ENCODE peak calls at places on chromosomes 6 and 20, in five cellular contexts. E, H, C, V and B are unnamed samples. For H3K9me3, the result is how much of the 10 kb centered on the place peaks cover.

GRCh38 chr6:146770965-146771735 is 172.4 kb downstream of the ADGB start:
- DNase-seq in C (peak), V (peak), E (peak), H (no peak), B (peak)

GRCh38 chr6:19715166-19715558 is 122.0 kb upstream of the ID4 start:
- DNase-seq in E (no peak), V (no peak), H (peak), C (no peak), B (no peak)

GRCh38 chr20:64223526-64224067 is 32.0 kb upstream of the PCMTD2 start:
- DNase-seq in E (peak), V (peak), H (peak), C (no peak), B (no peak)

GRCh38 chr6:34143884-34144580 is 1.9 kb downstream of the GRM4 start:
- DNase-seq in C (peak), E (peak), V (peak), H (peak), B (peak)

GRCh38 chr6:437042-437402 is 45.5 kb downstream of the IRF4 start:
- DNase-seq in V (no peak), H (peak), E (no peak), C (no peak), B (no peak)

GRCh38 chr20:58870293-58871014 is 17.9 kb downstream of the GNAS start:
- DNase-seq in V (peak), H (no peak), E (no peak), C (peak), B (peak)

GRCh38 chr6:45901777-45902650 is 113.6 kb downstream of the CLIC5 start:
- DNase-seq in C (no peak), V (no peak), E (no peak), H (no peak), B (no peak)

GRCh38 chr20:49906101-49906604 is 9.2 kb downstream of the SPATA2 start:
- DNase-seq in H (no peak), V (no peak), C (no peak), E (peak), B (no peak)

GRCh38 chr6:169894377-169894960 is 143.0 kb downstream of the ERMARD start:
- DNase-seq in V (no peak), H (no peak), E (peak), C (no peak), B (no peak)

GRCh38 chr6:169896826-169897456 is 145.5 kb downstream of the ERMARD start:
- DNase-seq in H (no peak), V (no peak), C (no peak), E (peak), B (no peak)

GRCh38 chr6:169897601-169898358 is 146.4 kb downstream of the ERMARD start:
- DNase-seq in H (no peak), C (no peak), V (no peak), E (peak), B (no peak)

GRCh38 chr6:169895000-169895759 is 143.8 kb downstream of the ERMARD start:
- DNase-seq in C (no peak), V (no peak), H (no peak), E (no peak), B (no peak)

DNA sequence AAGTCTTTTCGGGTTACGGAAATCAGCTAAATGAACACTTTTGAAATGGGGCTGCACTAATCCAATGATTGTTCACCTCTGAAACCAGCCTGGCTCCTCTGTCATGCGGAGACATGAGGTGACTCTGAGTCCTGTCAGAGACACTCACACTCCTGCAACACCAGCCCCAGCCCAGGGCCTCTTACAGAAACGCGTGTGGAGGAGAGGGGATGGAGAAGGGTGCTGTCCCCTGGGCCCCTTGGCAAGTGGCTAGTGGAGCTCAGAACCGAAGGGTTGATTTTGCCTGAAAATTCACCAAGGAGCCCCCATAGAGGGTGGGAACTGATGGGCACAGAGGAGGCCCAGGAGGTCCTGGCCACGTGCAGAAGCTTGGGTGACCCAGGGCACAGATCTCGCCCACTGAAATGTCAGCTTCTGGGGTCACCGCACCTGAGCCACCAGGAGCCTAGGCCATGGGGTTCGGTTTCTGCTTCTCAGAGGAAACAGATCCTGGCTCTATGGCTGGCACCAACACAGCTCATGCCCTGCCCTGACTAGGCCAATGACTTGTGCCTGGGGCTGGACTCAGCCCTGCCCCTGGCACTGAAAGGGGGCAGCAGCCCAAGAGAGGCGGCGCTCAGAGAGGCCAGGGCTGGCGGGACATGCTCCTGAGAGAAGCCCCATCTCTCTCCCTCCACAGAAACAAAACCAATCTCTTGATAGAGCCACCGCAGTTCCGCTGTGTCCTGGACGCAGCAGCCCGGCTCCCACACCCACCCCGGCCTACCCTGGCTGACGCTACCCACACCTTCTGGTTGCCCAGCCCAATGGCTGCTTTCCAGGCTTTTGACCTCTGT is 144.7 kb downstream of the ERMARD start:
- DNase-seq in V (no peak), E (peak), C (no peak), H (no peak), B (no peak)
- H3K9me3 ChIP-seq in V (under half), E (under half), C (under half), H (under half), B (under half)

GRCh38 chr6:170143401-170144150 is 147.3 kb downstream of the DLL1 start:
- DNase-seq in H (no peak), E (peak), V (no peak), C (no peak), B (no peak)
- H3K9me3 ChIP-seq in H (under half), E (under half), V (under half), C (under half), B (under half)

GRCh38 chr6:37008484-37009186 is 3.2 kb downstream of the FGD2 start:
- DNase-seq in H (no peak), V (no peak), C (no peak), E (no peak), B (no peak)

GRCh38 chr6:37010402-37010892 is 5.0 kb downstream of the FGD2 start:
- DNase-seq in H (no peak), E (no peak), V (no peak), C (no peak), B (no peak)

GRCh38 chr6:37014667-37015066 is 9.2 kb downstream of the FGD2 start:
- DNase-seq in C (no peak), V (no peak), H (no peak), E (no peak), B (no peak)

GRCh38 chr6:37013516-37014491 is 8.3 kb downstream of the FGD2 start:
- DNase-seq in E (no peak), C (no peak), H (no peak), V (no peak), B (no peak)

DNA sequence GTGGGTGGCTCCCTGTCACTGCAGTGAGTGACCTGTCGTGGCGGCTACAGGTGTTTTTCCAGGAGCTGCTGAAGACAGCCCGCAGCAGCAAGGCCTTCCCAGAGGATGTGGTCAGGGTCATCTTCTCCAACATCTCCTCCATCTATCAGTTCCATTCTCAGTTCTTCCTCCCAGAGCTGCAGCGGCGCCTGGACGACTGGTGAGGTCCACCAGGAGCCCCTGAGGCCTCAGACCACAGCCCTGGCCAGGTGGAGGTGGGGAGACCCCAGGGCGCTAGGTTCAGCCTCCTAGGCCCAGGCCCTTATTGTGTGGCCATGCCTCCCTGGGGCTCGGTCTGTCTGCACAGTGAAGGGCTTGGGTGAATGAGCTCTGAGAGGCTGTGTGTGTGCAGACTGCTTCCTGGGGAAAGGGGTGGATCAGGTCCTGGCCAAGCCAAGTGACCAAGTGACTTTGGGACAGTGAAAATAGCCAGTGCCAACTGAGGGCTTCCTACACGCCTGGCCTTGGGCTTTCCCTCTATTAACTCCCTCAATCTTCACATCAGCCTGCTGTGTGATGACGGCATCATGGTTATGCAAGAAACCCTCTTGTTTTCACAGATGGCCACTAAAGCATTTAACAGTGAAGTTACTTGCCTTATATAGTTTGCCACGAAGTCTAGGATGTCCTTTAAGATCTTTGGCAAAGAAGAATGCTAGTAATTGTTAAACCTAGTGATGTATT is 6.4 kb downstream of the FGD2 start:
- DNase-seq in V (no peak), E (no peak), C (no peak), H (peak), B (no peak)
- H3K9me3 ChIP-seq in V (under half), E (under half), C (under half), H (under half), B (under half)

DNA sequence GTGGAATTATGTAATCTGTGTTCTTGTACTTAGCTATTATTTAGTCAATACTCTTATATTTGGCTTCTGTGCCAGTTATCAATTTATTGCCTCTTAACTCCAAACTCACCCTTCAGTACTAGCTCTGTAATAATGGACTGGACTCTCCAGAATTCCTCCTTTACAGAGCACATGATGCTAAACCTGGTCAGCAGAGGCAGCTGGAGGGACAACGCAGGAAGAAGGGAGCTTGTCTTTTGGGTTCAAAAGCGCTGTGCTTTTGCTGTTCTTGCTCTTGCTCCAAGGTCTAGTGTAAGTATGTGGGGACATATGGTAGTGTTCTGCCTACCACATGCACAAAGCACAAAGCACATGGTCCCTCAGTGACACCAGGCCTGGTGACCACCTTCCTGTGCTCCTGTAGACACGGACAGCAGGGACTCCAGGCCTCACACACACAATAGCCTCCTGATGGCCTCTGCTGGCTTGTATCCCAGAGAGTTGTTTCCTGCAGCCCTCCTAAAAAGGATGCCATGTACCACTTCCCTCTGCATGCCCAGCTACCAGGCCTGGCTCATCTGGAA is 46.1 kb downstream of the CHD6 start:
- DNase-seq in V (no peak), H (no peak), C (no peak), E (no peak), B (no peak)
- H3K9me3 ChIP-seq in V (under half), H (under half), C (under half), E (under half), B (under half)

DNA sequence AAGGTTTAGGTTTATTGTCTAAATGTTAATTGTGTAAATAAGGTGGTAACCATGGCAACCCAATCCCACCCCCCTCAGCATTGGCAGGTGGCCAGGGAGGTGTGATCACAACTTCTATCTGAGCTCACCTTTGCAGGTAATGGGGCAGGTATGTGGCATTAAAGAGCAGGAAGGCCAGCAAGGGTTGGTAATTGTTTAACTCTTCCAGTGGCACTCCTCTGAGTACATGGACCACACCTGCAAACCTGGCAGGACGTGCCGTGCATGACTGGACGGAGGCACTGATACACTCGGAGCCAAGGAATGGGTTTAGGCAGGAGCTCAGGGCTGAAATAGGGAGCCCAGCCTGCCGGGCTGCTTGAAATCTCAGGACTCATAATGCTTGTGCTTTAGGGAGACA is 107.0 kb upstream of the BMP2 start:
- DNase-seq in E (peak), H (no peak), C (no peak), V (no peak), B (no peak)
- H3K9me3 ChIP-seq in E (under half), H (under half), C (under half), V (under half), B (under half)

GRCh38 chr20:709421-709820 is 33.8 kb upstream of the SCRT2 start:
- DNase-seq in H (no peak), V (no peak), C (no peak), E (no peak), B (no peak)

GRCh38 chr20:710762-711120 is 35.1 kb upstream of the SCRT2 start:
- DNase-seq in H (no peak), V (no peak), C (no peak), E (no peak), B (no peak)

GRCh38 chr20:707711-708110 is 32.1 kb upstream of the SCRT2 start:
- DNase-seq in C (no peak), V (no peak), E (no peak), H (no peak), B (no peak)

GRCh38 chr20:709864-710761 is 34.5 kb upstream of the SCRT2 start:
- DNase-seq in V (no peak), C (no peak), H (no peak), E (peak), B (no peak)

DNA sequence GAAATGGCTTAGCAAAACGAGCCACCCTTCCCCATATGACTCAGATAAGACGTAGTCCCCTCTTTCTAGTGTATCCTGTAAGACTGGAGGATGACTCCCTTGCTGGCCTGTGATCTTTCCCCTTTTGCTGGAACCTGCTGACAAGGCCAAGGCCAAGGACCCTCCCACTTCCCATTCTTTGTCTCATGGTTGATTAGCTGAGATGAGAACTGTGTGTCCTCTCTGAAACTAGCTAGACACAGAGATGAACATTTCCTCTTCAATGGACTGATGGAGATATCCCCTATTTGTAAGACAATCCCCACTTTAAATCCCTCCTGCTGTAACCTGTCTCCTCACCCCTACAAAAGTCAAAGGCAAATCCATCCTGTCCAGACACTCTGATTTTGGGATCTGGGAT is 33.4 kb upstream of the SCRT2 start:
- DNase-seq in H (no peak), E (no peak), V (no peak), C (no peak), B (no peak)
- H3K9me3 ChIP-seq in H (under half), E (under half), V (under half), C (under half), B (under half)

DNA sequence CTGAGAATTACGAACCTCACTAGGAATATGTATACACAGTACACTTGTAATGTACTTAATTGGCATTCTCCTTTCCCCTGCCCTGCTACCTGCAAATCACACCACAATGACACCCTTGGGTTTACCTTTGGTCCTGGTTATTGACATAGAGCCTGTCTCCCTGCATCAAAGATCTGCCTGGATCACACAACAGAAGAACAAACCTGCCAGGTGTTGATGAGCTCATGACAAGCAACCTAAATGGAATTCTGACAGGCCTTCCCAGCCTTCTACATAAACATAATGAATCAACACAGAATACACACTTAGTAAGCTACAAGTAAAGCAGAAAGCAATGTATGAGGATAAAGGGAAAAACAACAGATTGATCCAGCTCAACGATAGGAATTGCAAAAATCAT is 95.6 kb downstream of the HDGFL1 start:
- DNase-seq in E (no peak), H (no peak), C (no peak), V (no peak), B (no peak)
- H3K9me3 ChIP-seq in E (under half), H (under half), C (under half), V (under half), B (under half)

GRCh38 chr6:30020629-30021028 is 40.4 kb upstream of the POLR1H start:
- DNase-seq in V (no peak), E (no peak), C (no peak), H (no peak), B (no peak)
- H3K9me3 ChIP-seq in V (under half), E (under half), C (under half), H (under half), B (under half)

GRCh38 chr6:137167702-137168377 is 5.6 kb downstream of the IL22RA2 start:
- DNase-seq in C (no peak), E (no peak), H (no peak), V (no peak), B (no peak)

GRCh38 chr6:137163732-137164318 is 9.6 kb downstream of the IL22RA2 start:
- DNase-seq in C (no peak), V (no peak), H (no peak), E (no peak), B (no peak)

GRCh38 chr6:137165375-137166246 is 7.8 kb downstream of the IL22RA2 start:
- DNase-seq in C (no peak), H (no peak), E (no peak), V (peak), B (peak)

GRCh38 chr6:137162692-137163303 is 10.6 kb downstream of the IL22RA2 start:
- DNase-seq in H (no peak), E (no peak), V (no peak), C (no peak), B (no peak)

GRCh38 chr6:137166247-137167098 is 7.0 kb downstream of the IL22RA2 start:
- DNase-seq in C (no peak), E (no peak), V (no peak), H (no peak), B (no peak)
- H3K9me3 ChIP-seq in C (under half), E (under half), V (under half), H (under half), B (under half)